ENCODE peak calls at places on chromosome 1, in eight cellular contexts. G is Panc1; C is sciatic nerve; O is psoas muscle; Z is stimulated activated naive B cell treated with anti-CD40 and anti-IgM and Interleukin-4, amounts not matched to agents 10 μg/mL and 1 μg/mL and 100 μg/mL, for 72 hours; T is foreskin keratinocyte; I is left cardiac atrium; H is Right ventricle myocardium inferior. R is an unnamed sample.

GRCh38 chr1:26287033-26287711 is 7.3 kb downstream of the SH3BGRL3 start:
- ATAC-seq in O (peak; percentile 45), G (no peak), H (peak; percentile 81), Z (peak; percentile 24), I (peak; percentile 25), C (peak; percentile 79), T (no peak), R (peak; percentile 52)

GRCh38 chr1:247335871-247336270 is 4.2 kb upstream of the ZNF496 start:
- ATAC-seq in Z (no peak), C (no peak), T (no peak), I (no peak), O (no peak), G (no peak), H (no peak), R (no peak)

GRCh38 chr1:36482724-36483388 is at the start of gene CSF3R:
- ATAC-seq in T (no peak), Z (no peak), C (no peak), G (no peak), H (peak; percentile 26), I (peak; percentile 27), O (no peak), R (no peak)

GRCh38 chr1:47837866-47838561 is 159.2 kb downstream of the TRABD2B start:
- ATAC-seq in C (peak; percentile 21), G (no peak), I (no peak), T (no peak), O (no peak), Z (no peak), H (no peak), R (no peak)

GRCh38 chr1:228090613-228091081 is 8.1 kb downstream of the ARF1 start:
- ATAC-seq in H (no peak), O (peak; percentile 68), Z (no peak), T (peak; percentile 18), C (no peak), G (peak; percentile 17), I (peak; percentile 17), R (no peak)

GRCh38 chr1:40303051-40303771 is 13.9 kb downstream of the COL9A2 start:
- ATAC-seq in O (no peak), Z (no peak), T (peak; percentile 80), I (no peak), C (no peak), G (no peak), H (no peak), R (no peak)

GRCh38 chr1:212946872-212947271 is 3.5 kb upstream of the VASH2 start:
- ATAC-seq in C (no peak), T (no peak), H (no peak), Z (no peak), I (no peak), O (no peak), G (no peak), R (no peak)

GRCh38 chr1:27970401-27970800 is 10.6 kb downstream of the XKR8 start:
- ATAC-seq in H (peak; percentile 81), C (no peak), Z (no peak), T (no peak), G (no peak), I (peak; percentile 69), O (peak; percentile 61), R (no peak)

GRCh38 chr1:51575406-51576084 is 41.3 kb upstream of the OSBPL9 start:
- ATAC-seq in H (no peak), G (no peak), O (no peak), I (no peak), T (no peak), Z (peak; percentile 81), C (no peak), R (peak; percentile 31)

GRCh38 chr1:71054791-71055190 is 7.2 kb upstream of the PTGER3 start:
- ATAC-seq in G (peak; percentile 11), H (peak; percentile 4), C (no peak), Z (no peak), O (no peak), T (no peak), I (no peak), R (no peak)

GRCh38 chr1:89695847-89696246 is 62.9 kb downstream of the LRRC8C start:
- ATAC-seq in O (no peak), H (no peak), T (no peak), I (no peak), G (no peak), C (no peak), Z (no peak), R (peak; percentile 34)

GRCh38 chr1:16143566-16144324 is 12.1 kb downstream of the EPHA2 start:
- ATAC-seq in G (peak; percentile 8), C (no peak), H (peak; percentile 68), T (peak; percentile 57), O (no peak), I (peak; percentile 56), Z (no peak), R (no peak)

GRCh38 chr1:28560886-28561285 is 8.0 kb downstream of the TRNAU1AP start:
- ATAC-seq in T (no peak), I (no peak), H (no peak), G (peak; percentile 26), Z (no peak), O (peak; percentile 83), C (no peak), R (no peak)

GRCh38 chr1:5994713-5995621 is 2.7 kb upstream of the NPHP4 start:
- ATAC-seq in G (no peak), Z (peak; percentile 28), T (no peak), H (no peak), I (no peak), O (no peak), C (no peak), R (peak; percentile 52)

GRCh38 chr1:78483903-78484302 is 6.9 kb upstream of the PTGFR start:
- ATAC-seq in I (no peak), O (no peak), C (no peak), H (no peak), Z (no peak), G (no peak), T (peak; percentile 70), R (no peak)

GRCh38 chr1:216742625-216743024 is 19.4 kb upstream of the ESRRG start:
- ATAC-seq in C (no peak), T (no peak), I (no peak), Z (no peak), O (no peak), H (no peak), G (no peak), R (no peak)

GRCh38 chr1:234553241-234554156 is 56.5 kb downstream of the IRF2BP2 start:
- ATAC-seq in H (peak; percentile 79), Z (no peak), I (peak; percentile 88), C (peak; percentile 69), T (no peak), G (no peak), O (no peak), R (no peak)

GRCh38 chr1:201362906-201363305 is 14.6 kb downstream of the TNNT2 start:
- ATAC-seq in Z (no peak), G (no peak), O (no peak), H (no peak), C (no peak), T (no peak), I (no peak), R (no peak)

GRCh38 chr1:64228181-64228957 is 24.9 kb downstream of the UBE2U start:
- ATAC-seq in C (no peak), O (no peak), G (peak; percentile 49), Z (no peak), I (no peak), H (no peak), T (no peak), R (no peak)

GRCh38 chr1:8625981-8626898 is 191.2 kb downstream of the RERE start:
- ATAC-seq in C (no peak), O (no peak), H (no peak), Z (no peak), T (peak; percentile 24), G (peak; percentile 84), I (peak; percentile 70), R (no peak)

GRCh38 chr1:1124508-1124785 is 8.6 kb upstream of the C1orf159 start:
- ATAC-seq in T (no peak), I (no peak), G (no peak), C (no peak), H (no peak), O (no peak), Z (no peak), R (no peak)

GRCh38 chr1:21763694-21764419 is 19.1 kb downstream of the USP48 start:
- ATAC-seq in I (no peak), Z (no peak), T (no peak), G (no peak), C (no peak), O (peak; percentile 74), H (peak; percentile 37), R (no peak)

R was measured in activated T-helper 17 cell treated with anti-CD3 and anti-CD28 coated beads, Interleukin-2, amount 50 U/mL, for 72 hours.